ENCODE peak calls at places on chromosomes 16 and 17, in four cellular contexts. Y, K, O and F are unnamed samples.

GRCh38 chr17:83171661-83172060 is 92.3 kb downstream of the METRNL start:
- DNase-seq in Y (peak; percentile 2), O (no peak), K (peak; percentile 7), F (no peak)

GRCh38 chr17:44198721-44199552 is 747 bp downstream of the ATXN7L3 start:
- DNase-seq in Y (peak; percentile 67), O (no peak), K (peak; percentile 60), F (peak; percentile 79)

GRCh38 chr17:2901582-2901981 is 105.3 kb downstream of the RAP1GAP2 start:
- DNase-seq in K (no peak), Y (peak; percentile 86), O (no peak), F (no peak)

GRCh38 chr16:85528528-85529387 is 84.4 kb upstream of the GSE1 start:
- DNase-seq in K (no peak), Y (no peak), O (no peak), F (no peak)

GRCh38 chr17:77824780-77825280 is 133.7 kb upstream of the TNRC6C start:
- DNase-seq in K (no peak), O (no peak), Y (no peak), F (no peak)

GRCh38 chr16:87380875-87381274 is 2.7 kb downstream of the FBXO31 start:
- DNase-seq in O (no peak), Y (no peak), K (no peak), F (no peak)

GRCh38 chr16:83906690-83907089 is 7.8 kb downstream of the MLYCD start:
- DNase-seq in Y (no peak), O (no peak), K (no peak), F (no peak)

GRCh38 chr16:768428-768827 is 7.9 kb downstream of the MSLN start:
- DNase-seq in Y (no peak), O (no peak), K (no peak), F (peak; percentile 50)

GRCh38 chr16:57039148-57039812 is 49.9 kb downstream of the NLRC5 start:
- DNase-seq in Y (peak; percentile 50), K (peak; percentile 74), O (no peak), F (no peak)

GRCh38 chr16:66845791-66846221 is 1.6 kb downstream of the CA7 start:
- DNase-seq in K (no peak), Y (no peak), O (no peak), F (no peak)

GRCh38 chr16:21964353-21964752 is 11.2 kb downstream of the UQCRC2 start:
- DNase-seq in Y (no peak), K (no peak), O (no peak), F (no peak)

GRCh38 chr16:77327717-77328116 is 107.1 kb downstream of the ADAMTS18 start:
- DNase-seq in O (no peak), K (no peak), Y (no peak), F (no peak)